ENCODE peak calls at places on chromosomes 3 and 15, in eight cellular contexts. U is stimulated activated CD8-positive, alpha-beta memory T cell treated with anti-CD3 and anti-CD28 coated beads, Interleukin-7, amount 100 ng/mL, for 1 hour; Q is NCI-H1694 treated with DMSO at 0.1 percent for 48 hours; N is activated T-cell treated with anti-CD3 and anti-CD28 coated beads for 1 hour; D is naive thymus-derived CD4-positive, alpha-beta T cell; A is CD4-positive, CD25-positive, alpha-beta regulatory T cell; C is stimulated activated CD4-positive, alpha-beta T cell treated with anti-CD3 and anti-CD28 coated beads, TNF-alpha, amount 100 ng/mL, for 24 hours; F is activated B cell treated with CpG ODN at 0.5 μM for 24 hours. S is an unnamed sample.

GRCh38 chr15:48388017-48388936 is 57.0 kb downstream of the DUT start:
- DNase-seq in U (no peak), Q (no peak), N (no peak), D (no peak), A (no peak), C (no peak), F (no peak), S (no peak)

GRCh38 chr15:79593119-79593869 is 161.2 kb downstream of the MINAR1 start:
- DNase-seq in U (no peak), Q (no peak), N (no peak), D (no peak), A (no peak), C (no peak), F (no peak), S (no peak)

GRCh38 chr3:62833538-62833937 is 41.7 kb downstream of the CADPS start:
- DNase-seq in U (no peak), Q (no peak), N (no peak), D (no peak), A (no peak), C (no peak), F (no peak), S (no peak)

GRCh38 chr15:61383421-61383820 is 154.3 kb upstream of the RORA start:
- DNase-seq in U (no peak), Q (no peak), N (no peak), D (no peak), A (no peak), C (no peak), F (no peak), S (no peak)

GRCh38 chr3:176349706-176350105 is 847.6 kb downstream of the TBL1XR1 start:
- DNase-seq in U (no peak), Q (no peak), N (no peak), D (no peak), A (no peak), C (no peak), F (no peak), S (no peak)

GRCh38 chr15:81289910-81290309 is 34.0 kb downstream of the STARD5 start:
- DNase-seq in U (no peak), Q (no peak), N (no peak), D (no peak), A (no peak), C (no peak), F (no peak), S (no peak)

GRCh38 chr15:57298843-57299550 is 77.3 kb upstream of the CGNL1 start:
- DNase-seq in U (no peak), Q (no peak), N (no peak), D (no peak), A (no peak), C (no peak), F (peak), S (no peak)

GRCh38 chr3:126540342-126540849 is 16.4 kb downstream of the CHST13 start:
- DNase-seq in U (no peak), Q (no peak), N (no peak), D (no peak), A (no peak), C (no peak), F (peak), S (no peak)

GRCh38 chr3:65549626-65549959 is 489.1 kb downstream of the MAGI1 start:
- DNase-seq in U (no peak), Q (no peak), N (no peak), D (no peak), A (no peak), C (no peak), F (no peak), S (no peak)

GRCh38 chr3:58296269-58296668 is 9.8 kb upstream of the RPP14 start:
- DNase-seq in U (no peak), Q (no peak), N (no peak), D (no peak), A (no peak), C (no peak), F (no peak), S (no peak)

GRCh38 chr15:98386594-98386993 is 261.7 kb upstream of the IGF1R start:
- DNase-seq in U (no peak), Q (no peak), N (no peak), D (no peak), A (no peak), C (no peak), F (no peak), S (no peak)

GRCh38 chr3:194512895-194513601 is 26.2 kb upstream of the ATP13A3 start:
- DNase-seq in U (no peak), Q (no peak), N (no peak), D (no peak), A (no peak), C (no peak), F (no peak), S (no peak)

GRCh38 chr3:16309558-16309957 is 44.5 kb downstream of the OXNAD1 start:
- DNase-seq in U (peak), Q (no peak), N (no peak), D (peak), A (peak), C (peak), F (no peak), S (peak)

GRCh38 chr15:76988874-76989780 is 5.8 kb upstream of the PSTPIP1 start:
- DNase-seq in U (no peak), Q (no peak), N (no peak), D (no peak), A (no peak), C (no peak), F (no peak), S (no peak)

GRCh38 chr3:193552911-193553310 is 1.8 kb downstream of the ATP13A4 start:
- DNase-seq in U (no peak), Q (no peak), N (no peak), D (no peak), A (no peak), C (no peak), F (no peak), S (no peak)

GRCh38 chr3:124257332-124257864 is 265.5 kb upstream of the ROPN1 start:
- DNase-seq in U (no peak), Q (no peak), N (no peak), D (no peak), A (no peak), C (no peak), F (no peak), S (no peak)

GRCh38 chr15:54559405-54560064 is 581.3 kb downstream of the UNC13C start:
- DNase-seq in U (no peak), Q (no peak), N (no peak), D (no peak), A (no peak), C (no peak), F (no peak), S (no peak)

GRCh38 chr3:180926526-180926925 is 14.1 kb downstream of the FXR1 start:
- DNase-seq in U (no peak), Q (no peak), N (no peak), D (no peak), A (no peak), C (no peak), F (no peak), S (no peak)

GRCh38 chr15:51796777-51797474 is 32.5 kb upstream of the TMOD3 start:
- DNase-seq in U (no peak), Q (peak), N (no peak), D (no peak), A (no peak), C (no peak), F (no peak), S (no peak)

GRCh38 chr3:125110876-125111480 is 55.2 kb upstream of the HEG1 start:
- DNase-seq in U (no peak), Q (no peak), N (no peak), D (no peak), A (no peak), C (no peak), F (no peak), S (no peak)

GRCh38 chr3:88385090-88385489 is 235.3 kb downstream of the C3orf38 start:
- DNase-seq in U (no peak), Q (no peak), N (no peak), D (no peak), A (no peak), C (no peak), F (no peak), S (no peak)

GRCh38 chr15:65583701-65584100 is 27.2 kb downstream of the INTS14 start:
- DNase-seq in U (no peak), Q (no peak), N (peak), D (peak), A (peak), C (no peak), F (no peak), S (peak)

GRCh38 chr15:41933771-41934170 is 38.6 kb downstream of the EHD4 start:
- DNase-seq in U (no peak), Q (no peak), N (no peak), D (no peak), A (no peak), C (no peak), F (no peak), S (no peak)

GRCh38 chr3:178684881-178685590 is 148.8 kb downstream of the KCNMB2 start:
- DNase-seq in U (no peak), Q (no peak), N (no peak), D (no peak), A (no peak), C (no peak), F (no peak), S (no peak)

GRCh38 chr3:189276481-189277190 is 104.9 kb downstream of the TPRG1 start:
- DNase-seq in U (no peak), Q (peak), N (no peak), D (no peak), A (no peak), C (no peak), F (no peak), S (no peak)

GRCh38 chr3:159487304-159487703 is 501.3 kb upstream of the IL12A start:
- DNase-seq in U (no peak), Q (no peak), N (no peak), D (no peak), A (no peak), C (no peak), F (no peak), S (no peak)

GRCh38 chr15:66251790-66252355 is 1.7 kb downstream of the MEGF11 start:
- DNase-seq in U (no peak), Q (peak), N (no peak), D (no peak), A (no peak), C (no peak), F (no peak), S (no peak)

GRCh38 chr15:79296583-79296982 is 14.1 kb downstream of the ANKRD34C start:
- DNase-seq in U (no peak), Q (no peak), N (no peak), D (no peak), A (no peak), C (no peak), F (no peak), S (no peak)

GRCh38 chr3:28840976-28841376 is 439.9 kb upstream of the RBMS3 start:
- DNase-seq in U (no peak), Q (no peak), N (no peak), D (no peak), A (no peak), C (peak), F (no peak), S (no peak)

S was measured in immature natural killer cell.